ENCODE peak calls at places on chromosomes 12 and 14, in seven cellular contexts. One of them, this sample, is unnamed.

GRCh38 chr12:15601210-15601800 is 187.9 kb downstream of the EPS8 start:
- DNase-seq in fibroblast of lung: peak; percentile 96
- DNase-seq in cardiac fibroblast: peak; percentile 96
- DNase-seq in pancreas: no peak
- DNase-seq in heart right ventricle: no peak
- DNase-seq in fibroblast of mammary gland: peak; percentile 99
- DNase-seq in HL-60: no peak
- DNase-seq in this sample: peak; percentile 85

GRCh38 chr14:24443053-24443683 is 592 bp upstream of the SDR39U1 start:
- DNase-seq in fibroblast of lung: peak; percentile 13
- DNase-seq in cardiac fibroblast: peak; percentile 35
- DNase-seq in pancreas: no peak
- DNase-seq in heart right ventricle: no peak
- DNase-seq in fibroblast of mammary gland: no peak
- DNase-seq in HL-60: no peak
- DNase-seq in this sample: no peak

GRCh38 chr14:86654558-86655184 is 1124.7 kb downstream of the FLRT2 start:
- DNase-seq in fibroblast of lung: peak; percentile 47
- DNase-seq in cardiac fibroblast: peak; percentile 46
- DNase-seq in pancreas: peak; percentile 88
- DNase-seq in heart right ventricle: peak; percentile 21
- DNase-seq in fibroblast of mammary gland: peak; percentile 57
- DNase-seq in HL-60: peak; percentile 3
- DNase-seq in this sample: peak; percentile 67

GRCh38 chr12:90828621-90829020 is 126.4 kb downstream of the CCER1 start:
- DNase-seq in fibroblast of lung: no peak
- DNase-seq in cardiac fibroblast: no peak
- DNase-seq in pancreas: no peak
- DNase-seq in heart right ventricle: no peak
- DNase-seq in fibroblast of mammary gland: no peak
- DNase-seq in HL-60: no peak
- DNase-seq in this sample: no peak

GRCh38 chr14:73726025-73726961 is 12.1 kb upstream of the PNMA1 start:
- DNase-seq in fibroblast of lung: no peak
- DNase-seq in cardiac fibroblast: no peak
- DNase-seq in pancreas: no peak
- DNase-seq in heart right ventricle: no peak
- DNase-seq in fibroblast of mammary gland: no peak
- DNase-seq in HL-60: no peak
- DNase-seq in this sample: peak; percentile 60

GRCh38 chr12:64680235-64680634 is 69.9 kb downstream of the RASSF3 start:
- DNase-seq in fibroblast of lung: no peak
- DNase-seq in cardiac fibroblast: no peak
- DNase-seq in pancreas: no peak
- DNase-seq in heart right ventricle: no peak
- DNase-seq in fibroblast of mammary gland: no peak
- DNase-seq in HL-60: no peak
- DNase-seq in this sample: no peak

GRCh38 chr12:8817856-8818255 is 4.6 kb upstream of the A2ML1 start:
- DNase-seq in fibroblast of lung: no peak
- DNase-seq in cardiac fibroblast: no peak
- DNase-seq in pancreas: no peak
- DNase-seq in heart right ventricle: no peak
- DNase-seq in fibroblast of mammary gland: no peak
- DNase-seq in HL-60: no peak
- DNase-seq in this sample: no peak

GRCh38 chr14:100092832-100093231 is 27.6 kb downstream of the EVL start:
- DNase-seq in fibroblast of lung: no peak
- DNase-seq in cardiac fibroblast: no peak
- DNase-seq in pancreas: no peak
- DNase-seq in heart right ventricle: no peak
- DNase-seq in fibroblast of mammary gland: no peak
- DNase-seq in HL-60: no peak
- DNase-seq in this sample: no peak

GRCh38 chr12:117476341-117476740 is 114.9 kb upstream of the NOS1 start:
- DNase-seq in fibroblast of lung: no peak
- DNase-seq in cardiac fibroblast: no peak
- DNase-seq in pancreas: no peak
- DNase-seq in heart right ventricle: no peak
- DNase-seq in fibroblast of mammary gland: no peak
- DNase-seq in HL-60: no peak
- DNase-seq in this sample: no peak

GRCh38 chr12:13425766-13426165 is 229.2 kb downstream of the EMP1 start:
- DNase-seq in fibroblast of lung: no peak
- DNase-seq in cardiac fibroblast: peak; percentile 82
- DNase-seq in pancreas: no peak
- DNase-seq in heart right ventricle: no peak
- DNase-seq in fibroblast of mammary gland: peak; percentile 88
- DNase-seq in HL-60: no peak
- DNase-seq in this sample: peak; percentile 54

GRCh38 chr14:37597538-37598084 is 2.2 kb downstream of the TTC6 start:
- DNase-seq in fibroblast of lung: no peak
- DNase-seq in cardiac fibroblast: no peak
- DNase-seq in pancreas: peak; percentile 62
- DNase-seq in heart right ventricle: no peak
- DNase-seq in fibroblast of mammary gland: peak; percentile 30
- DNase-seq in HL-60: no peak
- DNase-seq in this sample: peak; percentile 23

GRCh38 chr12:55818886-55819285 is 1.0 kb downstream of the ORMDL2 start:
- DNase-seq in fibroblast of lung: peak; percentile 53
- DNase-seq in cardiac fibroblast: peak; percentile 23
- DNase-seq in pancreas: no peak
- DNase-seq in heart right ventricle: no peak
- DNase-seq in fibroblast of mammary gland: peak; percentile 83
- DNase-seq in HL-60: no peak
- DNase-seq in this sample: no peak

GRCh38 chr14:20799444-20799843 is 3.2 kb downstream of the RNASE1 start:
- DNase-seq in fibroblast of lung: no peak
- DNase-seq in cardiac fibroblast: no peak
- DNase-seq in pancreas: no peak
- DNase-seq in heart right ventricle: no peak
- DNase-seq in fibroblast of mammary gland: no peak
- DNase-seq in HL-60: no peak
- DNase-seq in this sample: no peak

GRCh38 chr14:92647499-92648279 is 100.7 kb downstream of the LGMN start:
- DNase-seq in fibroblast of lung: peak; percentile 31
- DNase-seq in cardiac fibroblast: peak; percentile 62
- DNase-seq in pancreas: no peak
- DNase-seq in heart right ventricle: no peak
- DNase-seq in fibroblast of mammary gland: peak; percentile 70
- DNase-seq in HL-60: no peak
- DNase-seq in this sample: no peak

GRCh38 chr12:89167986-89168385 is 184.3 kb downstream of the DUSP6 start:
- DNase-seq in fibroblast of lung: no peak
- DNase-seq in cardiac fibroblast: no peak
- DNase-seq in pancreas: no peak
- DNase-seq in heart right ventricle: no peak
- DNase-seq in fibroblast of mammary gland: no peak
- DNase-seq in HL-60: no peak
- DNase-seq in this sample: no peak

GRCh38 chr12:88471641-88472040 is 108.6 kb downstream of the KITLG start:
- DNase-seq in fibroblast of lung: peak; percentile 85
- DNase-seq in cardiac fibroblast: peak; percentile 64
- DNase-seq in pancreas: no peak
- DNase-seq in heart right ventricle: no peak
- DNase-seq in fibroblast of mammary gland: peak; percentile 95
- DNase-seq in HL-60: no peak
- DNase-seq in this sample: peak; percentile 21

GRCh38 chr12:55741978-55742377 is 944 bp upstream of the GDF11 start:
- DNase-seq in fibroblast of lung: no peak
- DNase-seq in cardiac fibroblast: no peak
- DNase-seq in pancreas: peak; percentile 18
- DNase-seq in heart right ventricle: no peak
- DNase-seq in fibroblast of mammary gland: no peak
- DNase-seq in HL-60: no peak
- DNase-seq in this sample: no peak

GRCh38 chr12:131619736-131620506 is 91.0 kb upstream of the SFSWAP start:
- DNase-seq in fibroblast of lung: no peak
- DNase-seq in cardiac fibroblast: no peak
- DNase-seq in pancreas: peak; percentile 39
- DNase-seq in heart right ventricle: no peak
- DNase-seq in fibroblast of mammary gland: no peak
- DNase-seq in HL-60: no peak
- DNase-seq in this sample: no peak

GRCh38 chr14:23632461-23633159 is 3.6 kb upstream of the DHRS2 start:
- DNase-seq in fibroblast of lung: no peak
- DNase-seq in cardiac fibroblast: no peak
- DNase-seq in pancreas: no peak
- DNase-seq in heart right ventricle: no peak
- DNase-seq in fibroblast of mammary gland: no peak
- DNase-seq in HL-60: no peak
- DNase-seq in this sample: no peak

GRCh38 chr14:46574236-46574970 is 77.2 kb downstream of the RPL10L start:
- DNase-seq in fibroblast of lung: no peak
- DNase-seq in cardiac fibroblast: no peak
- DNase-seq in pancreas: no peak
- DNase-seq in heart right ventricle: no peak
- DNase-seq in fibroblast of mammary gland: peak; percentile 1
- DNase-seq in HL-60: no peak
- DNase-seq in this sample: peak; percentile 42

GRCh38 chr14:64604854-64605253 is 55.1 kb downstream of the PPP1R36 start:
- DNase-seq in fibroblast of lung: no peak
- DNase-seq in cardiac fibroblast: no peak
- DNase-seq in pancreas: no peak
- DNase-seq in heart right ventricle: no peak
- DNase-seq in fibroblast of mammary gland: no peak
- DNase-seq in HL-60: no peak
- DNase-seq in this sample: no peak

GRCh38 chr12:104910196-104910840 is 47.8 kb downstream of the SLC41A2 start:
- DNase-seq in fibroblast of lung: peak; percentile 37
- DNase-seq in cardiac fibroblast: peak; percentile 64
- DNase-seq in pancreas: no peak
- DNase-seq in heart right ventricle: no peak
- DNase-seq in fibroblast of mammary gland: peak; percentile 80
- DNase-seq in HL-60: no peak
- DNase-seq in this sample: peak; percentile 48

GRCh38 chr14:94143239-94143638 is 13.8 kb upstream of the IFI27L2 start:
- DNase-seq in fibroblast of lung: no peak
- DNase-seq in cardiac fibroblast: no peak
- DNase-seq in pancreas: no peak
- DNase-seq in heart right ventricle: no peak
- DNase-seq in fibroblast of mammary gland: no peak
- DNase-seq in HL-60: no peak
- DNase-seq in this sample: peak; percentile 21

DNA sequence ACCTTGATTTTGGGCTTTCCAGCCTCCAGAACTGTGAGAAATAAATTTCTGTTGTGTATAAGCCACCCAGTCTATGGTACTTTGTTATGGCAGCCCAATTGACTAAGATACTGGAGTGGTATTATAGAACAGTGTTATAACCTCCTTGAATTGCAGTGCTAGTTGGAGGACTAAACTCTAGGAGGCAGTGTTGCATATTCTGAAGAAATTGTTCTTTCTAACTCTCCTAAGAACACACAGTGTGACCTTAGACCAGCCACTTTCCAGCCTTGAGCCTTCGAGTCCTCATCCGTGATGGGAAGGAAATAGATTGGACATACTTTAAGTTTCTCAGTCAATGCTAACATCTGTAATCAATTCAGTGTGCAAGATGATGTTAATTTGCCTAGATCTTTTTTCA is 22.4 kb upstream of the LRRC10 start:
- DNase-seq in fibroblast of lung: no peak
- DNase-seq in cardiac fibroblast: no peak
- DNase-seq in pancreas: no peak
- DNase-seq in heart right ventricle: no peak
- DNase-seq in fibroblast of mammary gland: peak; percentile 10
- DNase-seq in HL-60: no peak
- DNase-seq in this sample: no peak
- TF ChIP-seq CTCF in fibroblast of lung: no peak
- TF ChIP-seq CTCF in cardiac fibroblast: peak; percentile 32
- TF ChIP-seq CTCF in pancreas: no peak
- TF ChIP-seq CTCF in heart right ventricle: no peak
- TF ChIP-seq CTCF in fibroblast of mammary gland: peak; percentile 38
- TF ChIP-seq CTCF in HL-60: peak; percentile 1
- TF ChIP-seq CTCF in this sample: peak; percentile 41

DNA sequence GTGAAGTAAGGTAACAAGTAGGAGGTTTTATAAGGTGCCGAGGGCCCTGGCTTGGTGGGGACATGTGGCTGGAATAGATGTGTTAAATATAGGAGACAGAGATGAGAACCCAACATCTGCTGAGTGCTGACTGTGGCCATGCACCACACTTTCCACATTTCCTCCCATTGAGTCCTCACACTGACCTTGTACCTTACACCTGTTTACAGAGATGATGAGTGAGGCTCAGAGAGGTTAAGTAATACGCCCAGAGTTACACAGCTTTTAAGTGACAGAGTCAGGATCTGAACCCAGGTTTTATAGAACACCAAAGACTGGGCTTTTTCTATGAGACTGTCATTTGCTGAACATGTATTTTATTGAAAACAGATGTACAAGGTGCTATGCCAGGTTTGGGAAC is 70.8 kb upstream of the LTA4H start:
- DNase-seq in fibroblast of lung: no peak
- DNase-seq in cardiac fibroblast: no peak
- DNase-seq in pancreas: no peak
- DNase-seq in heart right ventricle: no peak
- DNase-seq in fibroblast of mammary gland: no peak
- DNase-seq in HL-60: no peak
- DNase-seq in this sample: no peak
- H3K4me3 ChIP-seq in fibroblast of lung: no peak overlapping the region
- H3K4me3 ChIP-seq in cardiac fibroblast: no peak overlapping the region
- H3K4me3 ChIP-seq in pancreas: no peak overlapping the region
- H3K4me3 ChIP-seq in heart right ventricle: no peak overlapping the region
- H3K4me3 ChIP-seq in fibroblast of mammary gland: no peak overlapping the region
- H3K4me3 ChIP-seq in HL-60: no peak overlapping the region
- H3K4me3 ChIP-seq in this sample: no peak overlapping the region

DNA sequence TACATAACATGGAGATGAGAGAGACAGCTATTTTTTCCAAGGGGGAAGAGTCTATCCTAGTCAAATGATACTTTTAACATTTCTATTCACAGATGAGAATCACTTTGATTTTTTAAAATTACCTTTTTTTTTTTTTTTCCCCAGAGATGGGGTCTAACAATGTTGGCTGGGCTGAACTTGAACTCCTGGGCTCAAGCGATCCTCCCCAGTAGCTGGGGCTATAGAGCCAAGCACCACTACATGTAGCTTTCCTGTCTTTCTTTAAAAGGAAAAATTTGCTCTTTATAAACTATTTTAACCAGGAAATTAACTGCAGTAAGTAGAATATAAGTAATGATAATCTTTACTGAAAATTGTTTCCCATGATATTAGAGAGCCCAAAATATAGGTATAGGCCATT is 3.3 kb downstream of the PRICKLE1 start:
- DNase-seq in fibroblast of lung: no peak
- DNase-seq in cardiac fibroblast: no peak
- DNase-seq in pancreas: no peak
- DNase-seq in heart right ventricle: no peak
- DNase-seq in fibroblast of mammary gland: no peak
- DNase-seq in HL-60: no peak
- DNase-seq in this sample: peak; percentile 37
- TF ChIP-seq CTCF in fibroblast of lung: peak; percentile 32
- TF ChIP-seq CTCF in cardiac fibroblast: peak; percentile 29
- TF ChIP-seq CTCF in pancreas: no peak
- TF ChIP-seq CTCF in heart right ventricle: peak; percentile 27
- TF ChIP-seq CTCF in fibroblast of mammary gland: peak; percentile 30
- TF ChIP-seq CTCF in HL-60: no peak
- TF ChIP-seq CTCF in this sample: peak; percentile 69

DNA sequence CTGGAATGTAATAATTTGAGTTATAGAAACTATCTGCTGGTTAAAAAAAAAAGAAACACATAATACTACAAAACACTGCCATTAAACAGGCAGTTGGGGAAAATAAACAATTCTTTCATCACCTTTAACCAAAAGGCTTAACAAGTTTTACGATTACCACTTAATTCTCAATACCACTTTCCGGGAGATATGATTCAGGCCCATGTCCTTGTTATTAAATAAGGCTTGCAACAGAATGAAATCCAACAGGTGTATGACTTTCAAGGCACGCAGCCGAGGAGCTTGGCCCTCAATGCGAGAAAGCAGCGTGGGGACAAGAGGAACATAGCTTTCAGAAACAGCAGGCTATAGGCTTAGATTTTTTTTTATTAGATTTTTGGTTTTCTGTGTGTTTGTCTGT is 5.6 kb upstream of the GLRX5 start:
- DNase-seq in fibroblast of lung: no peak
- DNase-seq in cardiac fibroblast: no peak
- DNase-seq in pancreas: no peak
- DNase-seq in heart right ventricle: no peak
- DNase-seq in fibroblast of mammary gland: no peak
- DNase-seq in HL-60: no peak
- DNase-seq in this sample: no peak
- H3K4me3 ChIP-seq in fibroblast of lung: no peak overlapping the region
- H3K4me3 ChIP-seq in cardiac fibroblast: no peak overlapping the region
- H3K4me3 ChIP-seq in pancreas: no peak overlapping the region
- H3K4me3 ChIP-seq in heart right ventricle: no peak overlapping the region
- H3K4me3 ChIP-seq in fibroblast of mammary gland: no peak overlapping the region
- H3K4me3 ChIP-seq in HL-60: no peak overlapping the region
- H3K4me3 ChIP-seq in this sample: no peak overlapping the region

This sample was measured in choroid plexus epithelial cell.